ENCODE peak calls at places on chromosomes 16 and 17, in nine cellular contexts. M is spleen; R is lung; J is neural progenitor cell; A is pancreas; N is effector memory CD4-positive, alpha-beta T cell; X is DND-41; B is CD8-positive, alpha-beta T cell; K is GM23338. E is an unnamed sample. For H3K4me1, the result is how much of the 10 kb centered on the place peaks cover.

GRCh38 chr16:12643034-12643455 is 160.6 kb downstream of the CPPED1 start:
- DNase-seq in N (no peak), K (no peak), X (no peak), R (no peak), J (no peak), M (no peak), B (no peak), A (no peak), E (no peak)

GRCh38 chr17:49968380-49969133 is 433 bp upstream of the DLX4 start:
- DNase-seq in J (peak), M (peak), B (peak), X (no peak), R (peak), K (peak), A (peak), N (peak), E (no peak)

GRCh38 chr17:15393414-15393813 is 52.0 kb upstream of the TEKT3 start:
- DNase-seq in K (no peak), N (no peak), R (no peak), M (no peak), B (no peak), J (no peak), X (no peak), A (no peak), E (no peak)

GRCh38 chr16:55728797-55729196 is 73.0 kb downstream of the SLC6A2 start:
- DNase-seq in J (no peak), M (no peak), A (no peak), X (no peak), R (no peak), K (no peak), B (no peak), N (no peak), E (no peak)

GRCh38 chr17:48636177-48637018 is 10.2 kb upstream of the HOXB9 start:
- DNase-seq in X (peak), M (peak), R (peak), B (peak), A (peak), J (peak), K (peak), N (no peak), E (peak)

GRCh38 chr17:76789235-76789788 is 51.4 kb downstream of the MFSD11 start:
- DNase-seq in M (no peak), B (no peak), N (no peak), A (no peak), J (no peak), K (no peak), R (peak), X (no peak), E (no peak)

GRCh38 chr17:13016881-13017622 is 775 bp downstream of the ELAC2 start:
- DNase-seq in M (no peak), X (no peak), B (no peak), K (no peak), J (no peak), A (no peak), N (no peak), R (no peak), E (no peak)

GRCh38 chr17:15265131-15265530 is at the start of gene PMP22:
- DNase-seq in J (no peak), A (peak), X (no peak), K (peak), B (no peak), M (peak), R (no peak), N (no peak), E (no peak)

GRCh38 chr17:74473294-74473693 is 6.9 kb downstream of the CD300A start:
- DNase-seq in R (no peak), N (no peak), K (no peak), M (no peak), A (no peak), J (no peak), X (no peak), B (no peak), E (no peak)

GRCh38 chr16:14283786-14284185 is 212.7 kb downstream of the MRTFB start:
- DNase-seq in B (no peak), A (no peak), X (no peak), J (no peak), N (no peak), K (peak), R (no peak), M (no peak), E (no peak)

GRCh38 chr17:58278661-58279015 is 2.1 kb downstream of the MPO start:
- DNase-seq in K (no peak), M (no peak), X (no peak), B (no peak), J (no peak), N (no peak), A (no peak), R (no peak), E (no peak)

GRCh38 chr16:30551781-30552180 is 6.4 kb downstream of the ZNF764 start:
- DNase-seq in R (peak), A (no peak), J (no peak), X (peak), N (peak), K (no peak), B (peak), M (no peak), E (no peak)

GRCh38 chr16:7345423-7345822 is 12.8 kb downstream of the RBFOX1 start:
- DNase-seq in B (no peak), M (no peak), K (no peak), X (no peak), N (no peak), R (no peak), A (no peak), J (no peak), E (no peak)

GRCh38 chr16:4392382-4393242 is 21.0 kb downstream of the VASN start:
- DNase-seq in J (peak), A (no peak), K (peak), B (no peak), N (no peak), M (peak), R (no peak), X (no peak), E (no peak)

GRCh38 chr17:60863892-60864673 is 186.4 kb downstream of the BCAS3 start:
- DNase-seq in B (no peak), R (no peak), N (no peak), X (no peak), K (no peak), M (no peak), A (no peak), J (no peak), E (no peak)

GRCh38 chr17:76182016-76182764 is 41.1 kb upstream of the FOXJ1 start:
- DNase-seq in J (peak), A (peak), R (peak), X (peak), N (peak), M (peak), K (peak), B (peak), E (peak)

GRCh38 chr17:2837147-2837561 is 40.9 kb downstream of the RAP1GAP2 start:
- DNase-seq in K (peak), N (peak), R (no peak), X (peak), B (peak), M (no peak), J (no peak), A (no peak), E (no peak)

GRCh38 chr16:14202697-14203096 is 131.6 kb downstream of the MRTFB start:
- DNase-seq in N (no peak), A (no peak), R (no peak), X (no peak), K (peak), B (no peak), J (peak), M (no peak), E (no peak)

GRCh38 chr17:37317867-37318266 is 57.9 kb upstream of the C17orf78 start:
- DNase-seq in B (no peak), A (no peak), R (no peak), K (no peak), N (no peak), M (no peak), X (no peak), J (no peak), E (no peak)

DNA sequence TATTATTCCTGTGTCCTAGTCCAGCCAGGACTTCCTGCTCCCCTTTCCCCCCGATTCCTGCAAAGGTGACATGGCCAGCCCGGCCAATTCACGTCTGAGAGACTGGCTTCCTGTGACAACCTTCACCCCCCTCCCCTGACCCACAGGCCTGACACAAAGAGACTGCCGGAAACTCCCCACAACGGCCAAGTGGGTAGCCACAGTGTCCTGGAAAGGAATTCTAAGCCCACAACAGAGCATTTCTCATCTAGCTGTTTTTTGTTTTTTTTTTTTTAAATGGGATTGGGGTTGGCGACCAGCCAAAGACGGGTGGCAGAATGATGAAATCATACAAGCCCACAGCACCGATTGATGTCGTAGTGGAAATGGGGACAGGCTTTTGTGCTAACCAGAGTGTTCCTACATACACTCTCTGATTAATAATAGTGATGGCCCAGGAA is 2.8 kb upstream of the XAF1 start:
- DNase-seq in X (peak), A (peak), B (peak), R (peak), M (peak), J (peak), K (peak), N (no peak), E (no peak)
- H3K4me1 ChIP-seq in X (half or more), A (under half), B (half or more), R (under half), M (under half), J (under half), K (under half), N (under half), E (under half)

GRCh38 chr17:30326816-30327215 is 7.0 kb downstream of the TMIGD1 start:
- DNase-seq in K (no peak), R (no peak), A (no peak), M (no peak), J (no peak), B (no peak), X (no peak), N (no peak), E (no peak)

GRCh38 chr17:30324723-30325122 is 9.1 kb downstream of the TMIGD1 start:
- DNase-seq in R (no peak), K (no peak), M (no peak), X (no peak), A (no peak), N (no peak), B (no peak), J (no peak), E (no peak)

GRCh38 chr17:30321314-30321713 is 12.5 kb downstream of the TMIGD1 start:
- DNase-seq in N (no peak), B (no peak), M (no peak), J (no peak), X (no peak), A (no peak), R (no peak), K (no peak), E (no peak)

GRCh38 chr17:30323895-30324319 is 9.9 kb downstream of the TMIGD1 start:
- DNase-seq in X (peak), J (no peak), K (no peak), M (no peak), N (peak), A (no peak), B (peak), R (no peak), E (no peak)

GRCh38 chr17:30323262-30323894 is 10.5 kb downstream of the TMIGD1 start:
- DNase-seq in R (no peak), K (no peak), A (no peak), M (no peak), X (peak), B (peak), J (no peak), N (peak), E (no peak)
- H3K4me3 ChIP-seq in R (no peak), K (no peak), A (no peak), M (no peak), X (no peak), B (no peak), J (no peak), N (no peak), E (no peak)

GRCh38 chr17:1591474-1592090 is 29.0 kb upstream of the PITPNA start:
- DNase-seq in B (no peak), X (no peak), K (no peak), J (no peak), R (no peak), M (no peak), A (no peak), N (no peak), E (no peak)

GRCh38 chr17:1593630-1593931 is 31.0 kb upstream of the PITPNA start:
- DNase-seq in M (no peak), K (no peak), N (no peak), B (no peak), R (no peak), X (no peak), J (no peak), A (no peak), E (no peak)

GRCh38 chr17:1590747-1591473 is 28.3 kb upstream of the PITPNA start:
- DNase-seq in M (no peak), A (no peak), X (no peak), N (no peak), B (no peak), J (no peak), R (no peak), K (no peak), E (no peak)

GRCh38 chr17:1590031-1590746 is 27.6 kb upstream of the PITPNA start:
- DNase-seq in X (no peak), M (no peak), A (no peak), B (no peak), N (no peak), R (peak), K (no peak), J (no peak), E (no peak)

GRCh38 chr17:1592751-1593629 is 30.4 kb upstream of the PITPNA start:
- DNase-seq in K (no peak), R (no peak), M (peak), X (peak), J (no peak), N (no peak), A (no peak), B (no peak), E (no peak)
- H3K27ac ChIP-seq in K (peak), R (no peak), M (peak), X (peak), J (no peak), N (no peak), A (no peak), B (no peak), E (no peak)

DNA sequence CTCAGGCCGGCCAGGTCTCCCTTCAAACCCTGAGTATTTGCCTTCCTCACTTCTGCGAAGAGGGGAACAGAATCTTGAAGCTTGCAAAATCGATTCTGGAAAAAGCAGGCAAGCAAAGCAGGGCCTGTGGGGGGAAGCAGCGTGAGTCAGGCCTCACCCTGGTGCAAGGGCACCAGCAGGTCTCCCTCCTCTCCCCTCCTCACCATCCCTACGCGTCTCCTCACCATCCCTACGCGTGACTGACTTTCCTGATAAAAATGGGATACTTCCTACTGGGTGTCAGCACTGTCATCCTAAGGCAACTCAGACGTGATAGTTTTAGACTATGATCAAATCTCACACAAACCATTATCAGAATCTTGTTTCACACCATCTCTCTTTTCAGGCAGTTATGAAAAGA is 12.1 kb downstream of the CMTM3 start:
- DNase-seq in B (no peak), A (no peak), J (no peak), M (peak), X (no peak), N (no peak), K (no peak), R (no peak), E (no peak)
- H3K4me1 ChIP-seq in B (under half), A (under half), J (under half), M (under half), X (under half), N (under half), K (under half), R (under half), E (under half)

GRCh38 chr16:23876256-23876896 is 40.6 kb downstream of the PRKCB start:
- DNase-seq in A (no peak), X (no peak), K (no peak), B (no peak), M (no peak), J (no peak), N (no peak), R (no peak), E (no peak)
- H3K4me3 ChIP-seq in A (no peak), X (no peak), K (no peak), B (no peak), M (no peak), J (no peak), N (no peak), R (no peak), E (no peak)

GRCh38 chr17:35372846-35373531 is 432 bp downstream of the SLFN11 start:
- DNase-seq in K (peak), N (no peak), B (peak), M (peak), X (peak), A (no peak), R (no peak), J (peak), E (no peak)

GRCh38 chr17:35373984-35374765 is 754 bp upstream of the SLFN11 start:
- DNase-seq in K (peak), X (peak), B (peak), A (no peak), R (peak), J (peak), M (peak), N (peak), E (no peak)

GRCh38 chr17:35371934-35372333 is 1.5 kb downstream of the SLFN11 start:
- DNase-seq in B (no peak), K (no peak), J (no peak), M (no peak), N (no peak), X (no peak), R (no peak), A (no peak), E (no peak)

GRCh38 chr17:35373532-35373983 is at the start of gene SLFN11:
- DNase-seq in K (peak), X (peak), N (peak), A (peak), J (peak), R (peak), M (peak), B (peak), E (no peak)

DNA sequence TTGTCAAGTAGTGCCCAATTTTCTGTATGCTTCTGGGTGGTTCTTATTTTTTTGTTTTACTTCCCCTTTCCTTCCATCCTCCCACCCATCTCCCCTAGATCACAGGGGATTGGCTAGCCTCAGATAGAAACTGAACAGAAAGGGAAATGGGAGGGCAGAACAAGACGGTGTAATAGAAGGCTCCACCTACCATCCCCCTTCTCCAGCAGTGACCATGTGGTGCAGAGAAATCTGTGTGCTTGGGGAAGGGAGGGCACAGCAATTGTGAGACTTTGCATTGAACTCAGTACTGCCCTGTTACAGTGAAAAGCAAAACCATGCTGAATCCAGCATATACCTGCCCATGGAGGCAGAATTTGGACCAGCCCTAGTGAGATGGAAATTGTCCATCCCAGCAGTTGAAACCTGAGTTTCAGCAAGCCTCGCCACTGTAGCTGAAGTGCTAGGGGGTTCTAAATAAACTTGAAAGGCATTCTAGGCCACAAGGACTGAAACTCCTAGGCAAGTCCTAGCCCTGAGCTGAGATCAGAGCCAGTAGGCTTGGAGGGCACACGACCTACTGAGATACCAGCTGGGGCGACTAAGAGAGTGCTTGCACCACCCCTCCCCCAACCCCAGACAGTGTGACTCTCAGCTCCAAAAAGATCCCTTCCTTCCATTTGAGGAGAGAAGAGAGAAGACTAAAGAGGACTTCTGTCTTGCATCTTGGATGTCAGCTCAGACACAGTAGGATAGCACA is 5.2 kb downstream of the SLFN11 start:
- DNase-seq in R (no peak), X (peak), M (no peak), A (no peak), B (no peak), N (no peak), K (peak), J (no peak), E (no peak)
- H3K27ac ChIP-seq in R (no peak), X (peak), M (peak), A (no peak), B (no peak), N (no peak), K (no peak), J (no peak), E (no peak)

DNA sequence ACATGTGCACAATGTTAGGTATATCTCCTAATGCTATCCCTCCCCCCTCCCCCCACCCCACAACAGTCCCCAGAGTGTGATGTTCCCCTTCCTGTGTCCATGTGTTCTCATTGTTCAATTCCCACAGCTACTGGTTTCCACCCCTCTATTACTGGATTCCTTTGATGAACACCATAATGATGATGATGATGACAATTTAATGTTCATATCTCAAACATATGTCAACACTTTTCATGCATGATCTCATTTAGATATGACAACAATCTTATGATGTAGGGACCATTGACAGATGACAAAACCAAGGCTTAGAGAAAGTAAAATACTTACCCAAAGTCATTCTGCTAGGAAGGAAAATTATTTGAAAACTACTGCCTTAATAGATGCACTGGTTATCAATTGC is 97.6 kb downstream of the TMEM114 start:
- DNase-seq in X (no peak), M (no peak), R (no peak), B (no peak), N (no peak), K (no peak), J (no peak), A (no peak), E (no peak)
- H3K4me1 ChIP-seq in X (under half), M (under half), R (under half), B (under half), N (under half), K (under half), J (under half), A (under half), E (under half)

E was measured in iPS DF 6.9.